ENCODE peak calls at places on chromosomes 1 and 21, in four cellular contexts. K is Panc1, P is K562, D is HepG2. V is an unnamed sample.

GRCh38 chr1:232489256-232489655 is 140.7 kb downstream of the SIPA1L2 start:
- DNase-seq in K (no peak), P (no peak), D (no peak), V (no peak)

GRCh38 chr1:225449261-225449660 is 21.4 kb upstream of the LBR start:
- DNase-seq in K (no peak), P (no peak), D (no peak), V (peak)

GRCh38 chr1:147223740-147224615 is 1.2 kb downstream of the FMO5 start:
- DNase-seq in K (no peak), P (no peak), D (no peak), V (no peak)

GRCh38 chr1:234725177-234726132 is 115.5 kb upstream of the IRF2BP2 start:
- DNase-seq in K (no peak), P (peak), D (no peak), V (no peak)

GRCh38 chr1:8420318-8420717 is 102.4 kb downstream of the SLC45A1 start:
- DNase-seq in K (no peak), P (no peak), D (peak), V (no peak)

GRCh38 chr21:45373991-45374816 is 30.8 kb upstream of the COL18A1 start:
- DNase-seq in K (no peak), P (no peak), D (no peak), V (no peak)

GRCh38 chr1:91564888-91565700 is 64.4 kb downstream of the CDC7 start:
- DNase-seq in K (no peak), P (no peak), D (no peak), V (no peak)

GRCh38 chr1:210850556-210850955 is 283.4 kb downstream of the KCNH1 start:
- DNase-seq in K (no peak), P (no peak), D (no peak), V (no peak)

GRCh38 chr21:42765656-42766055 is 112.2 kb downstream of the PDE9A start:
- DNase-seq in K (no peak), P (no peak), D (no peak), V (no peak)

GRCh38 chr1:173506437-173506836 is 29.3 kb downstream of the PRDX6 start:
- DNase-seq in K (no peak), P (no peak), D (peak), V (peak)

GRCh38 chr1:26797627-26798026 is 9.9 kb downstream of the PIGV start:
- DNase-seq in K (no peak), P (no peak), D (no peak), V (no peak)

GRCh38 chr1:47444317-47444577 is 6.4 kb downstream of the FOXD2 start:
- DNase-seq in K (no peak), P (no peak), D (no peak), V (no peak)

GRCh38 chr1:47442844-47443529 is 5.1 kb downstream of the FOXD2 start:
- DNase-seq in K (no peak), P (no peak), D (no peak), V (no peak)

GRCh38 chr1:47445823-47446567 is 8.2 kb downstream of the FOXD2 start:
- DNase-seq in K (no peak), P (no peak), D (no peak), V (no peak)

GRCh38 chr1:47443530-47444316 is 5.9 kb downstream of the FOXD2 start:
- DNase-seq in K (no peak), P (no peak), D (no peak), V (no peak)

DNA sequence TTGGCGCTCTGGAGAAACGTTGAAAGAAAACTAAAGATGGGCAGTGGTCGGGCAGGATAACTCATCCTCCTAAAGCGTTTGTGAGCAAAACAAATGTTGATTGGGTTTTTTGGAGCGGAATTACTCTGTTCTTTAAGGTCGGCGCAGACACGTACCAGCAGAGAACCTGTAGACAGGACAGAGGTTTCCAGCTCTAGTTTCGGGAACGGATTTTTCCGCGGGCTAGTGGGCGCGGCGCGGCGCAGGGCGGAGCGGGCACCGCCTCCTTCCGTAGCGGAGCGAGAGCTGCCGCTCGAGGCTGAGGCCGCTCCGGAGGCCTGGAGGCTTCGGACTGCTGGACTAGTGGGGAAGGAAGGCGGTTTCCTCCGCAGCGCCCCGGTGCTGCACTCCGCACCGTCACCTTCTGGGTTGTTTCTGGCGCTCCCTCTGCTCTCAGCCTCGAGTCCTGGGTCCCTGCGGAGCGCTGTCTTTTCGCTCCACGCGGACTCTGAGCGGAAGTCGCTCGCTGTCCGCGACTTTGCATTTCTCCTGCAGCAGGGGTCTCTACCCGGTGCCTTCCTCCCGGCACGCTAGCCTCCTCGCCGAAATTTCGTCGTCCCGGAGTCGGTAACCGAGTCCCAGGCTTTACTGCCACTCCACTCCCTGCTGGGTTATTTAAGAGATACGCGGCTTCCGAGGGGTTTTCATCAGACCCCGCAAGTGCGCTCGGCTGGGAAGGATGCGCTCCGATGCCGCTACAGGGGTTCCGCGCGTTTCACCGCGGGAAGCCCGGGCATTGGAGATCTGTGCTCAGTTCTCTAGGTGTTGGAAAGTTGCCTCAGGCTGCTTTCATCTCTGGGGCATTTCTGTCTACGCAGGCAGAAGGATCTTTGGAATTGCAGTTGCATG is 7.0 kb downstream of the FOXD2 start:
- DNase-seq in K (no peak), P (peak), D (no peak), V (no peak)
- TF ChIP-seq TCF7L2 in K (no peak), P (no peak), D (no peak), V (no peak)

DNA sequence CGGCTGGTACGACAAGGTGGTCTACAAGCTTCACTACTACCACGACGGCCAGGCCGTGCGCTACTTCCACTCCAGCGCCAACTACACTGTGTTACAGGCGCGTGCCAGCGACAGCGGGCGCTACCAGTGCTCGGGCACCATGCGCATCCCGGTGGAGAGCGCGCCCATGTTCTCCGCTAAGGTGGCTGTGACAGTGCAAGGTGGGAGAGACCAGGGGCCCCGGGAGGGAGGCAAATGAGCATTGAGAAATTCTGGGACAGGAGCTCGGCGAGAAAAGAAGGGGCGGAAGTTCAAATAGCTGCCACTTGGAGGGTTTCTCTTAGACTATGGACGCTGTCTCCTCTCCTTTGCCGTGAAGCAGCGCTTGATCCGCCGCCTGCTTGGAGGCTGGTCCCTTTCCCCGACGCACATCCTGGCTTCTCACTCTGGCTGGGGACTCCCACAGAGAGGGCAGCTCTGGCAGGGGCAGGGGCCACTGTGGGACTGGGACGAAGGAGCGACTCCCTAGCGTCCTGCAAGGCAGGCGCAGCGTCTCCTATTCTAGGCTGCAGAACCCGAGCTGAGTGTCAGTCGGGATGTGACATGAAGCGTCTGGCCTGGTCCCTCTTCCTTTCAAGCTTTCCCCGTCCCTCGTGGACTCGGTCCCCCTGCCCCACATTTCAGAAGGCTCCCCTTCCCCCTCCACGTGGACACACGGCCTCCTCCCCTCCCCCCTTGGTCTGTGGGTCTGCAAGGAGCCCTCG is 4.7 kb downstream of the FCRLB start:
- DNase-seq in K (no peak), P (peak), D (peak), V (no peak)
- TF ChIP-seq POLR2AphosphoS5 in K (no peak), P (peak), D (no peak), V (no peak)

GRCh38 chr1:96522927-96523326 is 198.7 kb upstream of the PTBP2 start:
- DNase-seq in K (no peak), P (no peak), D (no peak), V (no peak)

GRCh38 chr1:96521994-96522760 is 199.4 kb upstream of the PTBP2 start:
- DNase-seq in K (peak), P (no peak), D (no peak), V (no peak)

GRCh38 chr1:96520542-96520941 is 201.0 kb upstream of the PTBP2 start:
- DNase-seq in K (no peak), P (no peak), D (no peak), V (no peak)

GRCh38 chr1:96515925-96516324 is 205.7 kb upstream of the PTBP2 start:
- DNase-seq in K (no peak), P (no peak), D (no peak), V (no peak)

GRCh38 chr1:96519851-96520281 is 201.7 kb upstream of the PTBP2 start:
- DNase-seq in K (no peak), P (no peak), D (no peak), V (no peak)
- TF ChIP-seq TCF7L2 in K (no peak), P (no peak), D (no peak), V (no peak)

DNA sequence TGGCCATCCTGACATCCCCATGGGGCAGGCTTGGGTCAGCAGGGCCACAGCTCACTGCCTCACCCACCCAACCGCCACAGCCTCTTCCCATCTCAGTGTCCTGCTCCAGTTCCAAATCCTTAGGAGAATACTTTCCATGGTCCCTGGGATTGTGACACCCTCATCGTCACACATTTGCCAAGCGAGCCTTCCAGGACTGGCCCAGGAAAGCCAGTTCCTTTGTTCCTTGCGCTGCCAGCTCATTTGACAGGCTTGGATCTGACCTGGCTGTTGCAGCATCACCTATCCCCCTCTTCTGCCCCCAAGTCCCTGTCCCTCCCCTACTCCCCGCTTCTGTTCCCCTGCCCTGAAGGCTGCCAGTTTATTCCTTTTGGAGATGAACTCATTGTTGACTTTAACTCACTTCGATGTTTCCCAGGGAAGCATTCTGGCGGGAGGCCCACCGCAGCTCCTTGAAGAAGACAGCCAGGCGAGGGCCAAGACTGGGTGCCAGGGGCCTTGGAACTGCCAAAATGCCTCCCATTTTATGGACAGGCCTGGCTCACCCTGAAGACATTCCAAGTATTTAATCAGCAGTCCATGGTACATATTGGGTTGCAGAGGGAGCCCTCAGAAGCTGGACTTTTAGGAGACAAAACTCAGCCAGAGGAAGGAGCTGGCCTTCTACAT is 10.2 kb upstream of the GNL2 start:
- DNase-seq in K (no peak), P (no peak), D (no peak), V (no peak)
- TF ChIP-seq POLR2AphosphoS5 in K (no peak), P (no peak), D (no peak), V (no peak)

GRCh38 chr1:181846681-181847080 is 214.8 kb downstream of the ZNF648 start:
- DNase-seq in K (no peak), P (no peak), D (no peak), V (no peak)
- TF ChIP-seq TCF7L2 in K (no peak), P (no peak), D (no peak), V (no peak)